ENCODE peak calls at places on chromosomes 4 and X, in ten cellular contexts. Y, J, F, C, O, A, E, X, W and N are unnamed samples.

GRCh38 chr4:94403735-94404134 is 48.0 kb upstream of the PDLIM5 start:
- DNase-seq in F (no peak), O (no peak), E (no peak), W (no peak), Y (no peak), X (no peak), J (no peak), A (no peak), C (no peak), N (no peak)

GRCh38 chr4:77819409-77819835 is 254 bp upstream of the CNOT6L start:
- DNase-seq in J (peak; percentile 13), F (no peak), O (peak; percentile 78), Y (peak; percentile 13), C (no peak), E (no peak), X (no peak), W (no peak), A (no peak), N (no peak)

GRCh38 chrX:124190440-124190839 is 142.0 kb upstream of the TEX13D start:
- DNase-seq in W (no peak), J (no peak), X (no peak), Y (no peak), C (no peak), F (no peak), O (no peak), A (no peak), E (no peak), N (no peak)

GRCh38 chr4:138897818-138898226 is 117.8 kb upstream of the NOCT start:
- DNase-seq in W (peak; percentile 31), F (peak; percentile 26), O (no peak), J (no peak), Y (no peak), A (no peak), X (no peak), C (no peak), E (no peak), N (no peak)

GRCh38 chr4:94976371-94977011 is 218.7 kb downstream of the BMPR1B start:
- DNase-seq in J (no peak), E (no peak), C (no peak), A (no peak), W (peak; percentile 59), O (no peak), F (no peak), X (no peak), Y (no peak), N (no peak)

GRCh38 chr4:76219299-76220055 is 5.9 kb upstream of the SCARB2 start:
- DNase-seq in E (no peak), Y (no peak), O (no peak), W (peak; percentile 90), J (no peak), A (no peak), X (no peak), F (no peak), C (no peak), N (no peak)

GRCh38 chr4:77010841-77011354 is 61.3 kb downstream of the SEPTIN11 start:
- DNase-seq in F (no peak), J (no peak), C (no peak), E (no peak), Y (no peak), W (peak; percentile 80), X (no peak), A (no peak), O (no peak), N (no peak)

GRCh38 chr4:74473155-74473811 is 28.3 kb downstream of the AREG start:
- DNase-seq in O (peak; percentile 35), J (peak; percentile 6), E (no peak), C (no peak), A (no peak), X (no peak), F (peak; percentile 63), Y (no peak), W (peak; percentile 89), N (peak; percentile 11)

GRCh38 chr4:104416725-104417363 is 77.8 kb downstream of the CXXC4 start:
- DNase-seq in J (peak; percentile 42), Y (no peak), E (peak; percentile 60), W (no peak), C (peak; percentile 65), O (no peak), F (no peak), X (no peak), A (no peak), N (peak; percentile 40)
- H3K27ac ChIP-seq in J (no peak overlapping the region), Y (no peak overlapping the region), E (no peak overlapping the region), W (no peak overlapping the region), C (peak overlapping the region; percentile 48), O (no peak overlapping the region), F (no peak overlapping the region), X (no peak overlapping the region), A (no peak overlapping the region), N (peak overlapping the region; percentile 28)

DNA sequence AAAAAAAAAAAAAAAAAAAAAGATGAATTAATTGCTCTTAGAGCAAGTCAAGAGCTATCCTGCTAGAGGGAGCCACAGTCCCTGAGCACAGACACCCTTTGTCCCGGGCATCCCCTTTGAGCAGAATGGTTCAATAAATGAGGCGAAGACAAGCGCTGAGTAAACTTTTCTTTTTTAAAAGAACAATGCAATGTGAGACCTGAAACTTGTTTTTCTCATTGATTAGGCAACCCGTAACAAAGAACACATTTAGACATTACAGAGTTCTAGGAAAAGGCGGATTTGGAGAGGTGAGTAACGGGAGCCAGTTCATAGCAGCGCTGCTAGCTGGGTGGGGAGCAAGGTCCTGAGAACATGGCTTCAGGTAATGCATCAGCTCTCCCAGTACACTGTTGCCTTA is 46.1 kb downstream of the GRK4 start:
- DNase-seq in X (no peak), W (peak; percentile 26), E (peak; percentile 71), A (no peak), C (no peak), J (peak; percentile 68), F (no peak), O (no peak), Y (no peak), N (peak; percentile 29)
- TF ChIP-seq CTCF in X (no peak), W (peak; percentile 31), E (peak; percentile 72), A (no peak), C (no peak), J (peak; percentile 43), F (no peak), O (no peak), Y (no peak), N (peak; percentile 12)

GRCh38 chrX:68699960-68700746 is 52.7 kb downstream of the STARD8 start:
- DNase-seq in O (no peak), A (no peak), W (no peak), Y (no peak), J (no peak), E (no peak), X (no peak), F (no peak), C (no peak), N (peak; percentile 41)

GRCh38 chrX:68697036-68697435 is 49.6 kb downstream of the STARD8 start:
- DNase-seq in W (no peak), Y (no peak), A (no peak), F (no peak), J (no peak), X (no peak), C (no peak), O (no peak), E (no peak), N (no peak)

GRCh38 chrX:68697465-68698125 is 50.1 kb downstream of the STARD8 start:
- DNase-seq in E (no peak), A (no peak), F (no peak), X (no peak), Y (no peak), J (no peak), O (no peak), W (no peak), C (no peak), N (no peak)

GRCh38 chrX:68696267-68696666 is 48.8 kb downstream of the STARD8 start:
- DNase-seq in W (no peak), Y (no peak), J (no peak), A (no peak), F (no peak), C (no peak), X (no peak), E (no peak), O (no peak), N (no peak)

DNA sequence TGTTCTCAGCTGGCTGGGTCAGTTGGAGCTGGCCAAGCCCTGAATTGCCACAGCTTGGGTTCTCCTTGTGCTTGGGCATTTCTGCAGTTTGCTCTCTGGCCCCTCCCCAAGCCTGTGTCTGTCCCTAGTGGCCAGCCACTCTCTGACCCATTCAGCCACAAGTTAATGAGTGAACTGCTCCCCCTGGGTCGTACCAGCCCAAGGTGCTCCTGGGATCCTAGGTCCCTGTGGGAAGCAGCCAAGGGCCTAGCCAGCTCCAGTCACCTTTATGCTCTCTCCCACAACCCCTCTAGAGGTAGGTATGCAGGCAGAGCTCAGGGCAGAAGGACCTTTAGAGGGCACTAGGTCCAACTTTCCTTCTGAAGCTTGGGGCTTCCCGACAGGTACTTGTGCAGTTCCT is 51.5 kb downstream of the STARD8 start:
- DNase-seq in Y (no peak), E (peak; percentile 67), A (no peak), F (no peak), X (no peak), O (no peak), J (no peak), W (no peak), C (no peak), N (peak; percentile 84)
- H3K27ac ChIP-seq in Y (no peak overlapping the region), E (no peak overlapping the region), A (peak overlapping the region; percentile 29), F (no peak overlapping the region), X (peak overlapping the region; percentile 91), O (peak overlapping the region; percentile 25), J (no peak overlapping the region), W (no peak overlapping the region), C (no peak overlapping the region), N (peak overlapping the region; percentile 57)

DNA sequence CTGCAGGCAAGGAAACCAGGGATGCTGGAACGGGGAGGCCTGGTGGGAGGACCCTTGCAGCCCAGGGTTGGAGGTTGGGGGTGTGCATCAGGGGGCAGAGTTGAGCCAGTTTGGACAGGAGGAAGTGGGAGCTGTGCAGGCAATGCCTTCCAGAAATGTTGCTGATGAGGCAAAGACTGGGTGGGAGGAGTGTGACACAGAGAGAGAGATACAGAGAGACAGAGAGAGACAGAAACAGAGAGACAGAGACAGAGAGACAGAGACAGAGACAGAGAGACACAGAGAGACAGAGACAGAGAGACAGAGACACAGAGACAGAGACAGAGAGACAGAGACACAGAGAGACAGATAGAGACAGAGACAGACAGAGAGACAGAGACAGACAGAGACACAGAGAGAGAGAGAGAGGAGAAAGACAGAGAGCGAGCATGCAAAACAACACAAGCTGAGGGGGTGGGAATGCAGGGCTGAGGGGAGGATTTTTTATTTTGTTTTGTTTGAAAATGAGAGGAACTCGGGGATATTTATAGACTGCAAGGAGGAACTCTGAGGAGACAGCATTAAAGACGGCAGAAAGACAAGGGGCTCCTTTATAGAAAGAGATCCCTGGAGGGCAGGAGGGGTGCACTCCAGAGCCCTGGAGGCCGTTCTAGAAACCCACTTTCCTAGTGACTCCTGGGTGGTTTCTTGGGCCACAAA is 1.9 kb upstream of the HAUS3 start:
- DNase-seq in C (peak; percentile 69), X (no peak), W (peak; percentile 58), Y (no peak), J (no peak), F (no peak), E (peak; percentile 53), A (peak; percentile 52), O (peak; percentile 48), N (peak; percentile 30)
- TF ChIP-seq CTCF in C (peak; percentile 12), X (no peak), W (peak; percentile 31), Y (peak; percentile 15), J (peak; percentile 29), F (peak; percentile 15), E (peak; percentile 38), A (no peak), O (peak; percentile 16), N (peak; percentile 33)

DNA sequence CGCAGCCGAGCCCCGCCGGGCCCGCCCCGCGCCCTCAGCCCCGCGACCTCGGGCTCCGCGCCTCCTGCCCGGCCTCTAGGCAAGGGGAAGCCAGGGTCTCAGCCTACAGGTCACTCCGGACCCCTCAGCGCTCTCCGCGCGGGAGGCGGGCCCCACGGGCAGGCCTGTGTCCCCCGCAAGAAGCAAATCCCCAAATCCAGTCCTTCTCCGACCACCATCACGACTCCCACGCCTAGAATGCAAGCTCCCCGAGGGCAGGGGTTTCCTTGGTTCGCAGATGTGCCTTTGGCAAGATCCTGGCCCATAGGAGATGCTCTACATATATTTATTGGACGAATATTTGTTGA is 230 bp upstream of the CCDC149 start:
- DNase-seq in W (peak; percentile 23), E (no peak), X (no peak), O (no peak), F (no peak), Y (no peak), A (peak; percentile 9), C (no peak), J (no peak), N (no peak)
- H3K27ac ChIP-seq in W (peak overlapping the region; percentile 58), E (no peak overlapping the region), X (peak overlapping the region; percentile 94), O (peak overlapping the region; percentile 97), F (peak overlapping the region; percentile 31), Y (peak overlapping the region; percentile 97), A (peak overlapping the region; percentile 86), C (peak overlapping the region; percentile 53), J (no peak overlapping the region), N (peak overlapping the region; percentile 99)